ENCODE peak calls at places on chromosomes 3 and 15, in seven cellular contexts. One of them, this sample, is unnamed.
A peak's percentile ranks its signal among the peaks of the same experiment; 100 is the strongest.

GRCh38 chr3:12941495-12942023 is 100.2 kb upstream of the RPL32 start:
- DNase-seq in dorsolateral prefrontal cortex: no peak
- DNase-seq in ureter: no peak
- DNase-seq in activated naive CD4-positive, alpha-beta T cell: no peak
- DNase-seq in stimulated activated CD4-positive, alpha-beta T cell treated with anti-CD3 and anti-CD28 coated beads, Interleukin-15, amount 100 ng/mL, for 1 hour: no peak
- DNase-seq in K562: no peak
- DNase-seq in choroid plexus epithelial cell: no peak
- DNase-seq in this sample: no peak

GRCh38 chr3:44019736-44020135 is 221.9 kb upstream of the TOPAZ1 start:
- DNase-seq in activated naive CD4-positive, alpha-beta T cell: no peak
- DNase-seq in choroid plexus epithelial cell: no peak
- DNase-seq in K562: no peak
- DNase-seq in dorsolateral prefrontal cortex: no peak
- DNase-seq in stimulated activated CD4-positive, alpha-beta T cell treated with anti-CD3 and anti-CD28 coated beads, Interleukin-15, amount 100 ng/mL, for 1 hour: no peak
- DNase-seq in ureter: no peak
- DNase-seq in this sample: no peak

GRCh38 chr3:127480196-127480933 is 110.2 kb downstream of the TPRA1 start:
- DNase-seq in K562: no peak
- DNase-seq in ureter: no peak
- DNase-seq in dorsolateral prefrontal cortex: no peak
- DNase-seq in activated naive CD4-positive, alpha-beta T cell: no peak
- DNase-seq in stimulated activated CD4-positive, alpha-beta T cell treated with anti-CD3 and anti-CD28 coated beads, Interleukin-15, amount 100 ng/mL, for 1 hour: no peak
- DNase-seq in choroid plexus epithelial cell: no peak
- DNase-seq in this sample: no peak

GRCh38 chr3:127697531-127698240 is 24.9 kb downstream of the ABTB1 start:
- DNase-seq in stimulated activated CD4-positive, alpha-beta T cell treated with anti-CD3 and anti-CD28 coated beads, Interleukin-15, amount 100 ng/mL, for 1 hour: no peak
- DNase-seq in K562: peak; percentile 73
- DNase-seq in choroid plexus epithelial cell: peak; percentile 94
- DNase-seq in ureter: peak; percentile 81
- DNase-seq in dorsolateral prefrontal cortex: peak; percentile 87
- DNase-seq in activated naive CD4-positive, alpha-beta T cell: no peak
- DNase-seq in this sample: peak; percentile 55

GRCh38 chr3:155390361-155390760 is 96.9 kb upstream of the STRIT1 start:
- DNase-seq in activated naive CD4-positive, alpha-beta T cell: no peak
- DNase-seq in ureter: no peak
- DNase-seq in choroid plexus epithelial cell: no peak
- DNase-seq in dorsolateral prefrontal cortex: no peak
- DNase-seq in stimulated activated CD4-positive, alpha-beta T cell treated with anti-CD3 and anti-CD28 coated beads, Interleukin-15, amount 100 ng/mL, for 1 hour: no peak
- DNase-seq in K562: no peak
- DNase-seq in this sample: no peak

GRCh38 chr3:9883676-9884554 is 3.9 kb upstream of the CIDEC start:
- DNase-seq in K562: no peak
- DNase-seq in stimulated activated CD4-positive, alpha-beta T cell treated with anti-CD3 and anti-CD28 coated beads, Interleukin-15, amount 100 ng/mL, for 1 hour: no peak
- DNase-seq in activated naive CD4-positive, alpha-beta T cell: no peak
- DNase-seq in ureter: no peak
- DNase-seq in choroid plexus epithelial cell: peak; percentile 71
- DNase-seq in dorsolateral prefrontal cortex: no peak
- DNase-seq in this sample: no peak

GRCh38 chr3:169686874-169687273 is 23.4 kb upstream of the MECOM start:
- DNase-seq in dorsolateral prefrontal cortex: no peak
- DNase-seq in stimulated activated CD4-positive, alpha-beta T cell treated with anti-CD3 and anti-CD28 coated beads, Interleukin-15, amount 100 ng/mL, for 1 hour: no peak
- DNase-seq in K562: no peak
- DNase-seq in ureter: no peak
- DNase-seq in choroid plexus epithelial cell: no peak
- DNase-seq in activated naive CD4-positive, alpha-beta T cell: no peak
- DNase-seq in this sample: no peak

GRCh38 chr3:72887723-72888545 is at the start of gene GXYLT2:
- DNase-seq in choroid plexus epithelial cell: peak; percentile 84
- DNase-seq in dorsolateral prefrontal cortex: peak; percentile 67
- DNase-seq in ureter: peak; percentile 63
- DNase-seq in activated naive CD4-positive, alpha-beta T cell: no peak
- DNase-seq in K562: peak; percentile 64
- DNase-seq in stimulated activated CD4-positive, alpha-beta T cell treated with anti-CD3 and anti-CD28 coated beads, Interleukin-15, amount 100 ng/mL, for 1 hour: no peak
- DNase-seq in this sample: peak; percentile 17

GRCh38 chr15:31271706-31272557 is 54.7 kb upstream of the KLF13 start:
- DNase-seq in activated naive CD4-positive, alpha-beta T cell: no peak
- DNase-seq in choroid plexus epithelial cell: no peak
- DNase-seq in dorsolateral prefrontal cortex: peak; percentile 24
- DNase-seq in ureter: no peak
- DNase-seq in stimulated activated CD4-positive, alpha-beta T cell treated with anti-CD3 and anti-CD28 coated beads, Interleukin-15, amount 100 ng/mL, for 1 hour: no peak
- DNase-seq in K562: no peak
- DNase-seq in this sample: no peak

This sample was measured in NCI-H1930.